ENCODE peak calls at places on chromosomes 6 and 20, in five cellular contexts. One of them, this sample, is unnamed.

GRCh38 chr6:142377112-142377848 is 75.5 kb downstream of the ADGRG6 start:
- DNase-seq in HCT116: peak; percentile 58
- DNase-seq in brain microvascular endothelial cell: no peak
- DNase-seq in foreskin keratinocyte: peak; percentile 84
- DNase-seq in adrenal gland: no peak
- DNase-seq in this sample: peak; percentile 72

GRCh38 chr20:30168025-30168799 is 1089.3 kb upstream of the DEFB115 start:
- DNase-seq in brain microvascular endothelial cell: no peak
- DNase-seq in foreskin keratinocyte: no peak
- DNase-seq in adrenal gland: peak; percentile 16
- DNase-seq in HCT116: no peak
- DNase-seq in this sample: no peak

GRCh38 chr6:167564416-167565250 is 239.7 kb downstream of the TTLL2 start:
- DNase-seq in brain microvascular endothelial cell: no peak
- DNase-seq in HCT116: no peak
- DNase-seq in foreskin keratinocyte: no peak
- DNase-seq in adrenal gland: no peak
- DNase-seq in this sample: no peak

GRCh38 chr6:31559958-31560696 is 12.0 kb upstream of the LTA start:
- DNase-seq in foreskin keratinocyte: no peak
- DNase-seq in HCT116: no peak
- DNase-seq in adrenal gland: peak; percentile 78
- DNase-seq in brain microvascular endothelial cell: peak; percentile 51
- DNase-seq in this sample: peak; percentile 65

GRCh38 chr6:42260972-42261371 is 43.3 kb upstream of the MRPS10 start:
- DNase-seq in adrenal gland: no peak
- DNase-seq in HCT116: no peak
- DNase-seq in foreskin keratinocyte: no peak
- DNase-seq in brain microvascular endothelial cell: no peak
- DNase-seq in this sample: no peak

GRCh38 chr6:90080876-90081464 is 186.7 kb downstream of the GJA10 start:
- DNase-seq in brain microvascular endothelial cell: no peak
- DNase-seq in HCT116: no peak
- DNase-seq in adrenal gland: no peak
- DNase-seq in foreskin keratinocyte: no peak
- DNase-seq in this sample: no peak

GRCh38 chr6:108622601-108623335 is 62.1 kb downstream of the FOXO3 start:
- DNase-seq in adrenal gland: peak; percentile 56
- DNase-seq in brain microvascular endothelial cell: peak; percentile 90
- DNase-seq in foreskin keratinocyte: peak; percentile 37
- DNase-seq in HCT116: no peak
- DNase-seq in this sample: peak; percentile 54

GRCh38 chr6:163554663-163555062 is 140.1 kb downstream of the QKI start:
- DNase-seq in brain microvascular endothelial cell: peak; percentile 56
- DNase-seq in adrenal gland: peak; percentile 73
- DNase-seq in foreskin keratinocyte: no peak
- DNase-seq in HCT116: no peak
- DNase-seq in this sample: peak; percentile 19

GRCh38 chr20:52747736-52748135 is 224.4 kb upstream of the TSHZ2 start:
- DNase-seq in HCT116: no peak
- DNase-seq in foreskin keratinocyte: no peak
- DNase-seq in brain microvascular endothelial cell: no peak
- DNase-seq in adrenal gland: no peak
- DNase-seq in this sample: peak; percentile 35

GRCh38 chr6:73969982-73970960 is 274.3 kb downstream of the CD109 start:
- DNase-seq in brain microvascular endothelial cell: peak; percentile 48
- DNase-seq in HCT116: peak; percentile 74
- DNase-seq in adrenal gland: peak; percentile 12
- DNase-seq in foreskin keratinocyte: no peak
- DNase-seq in this sample: peak; percentile 57

GRCh38 chr6:154458565-154459475 is 51.7 kb downstream of the CNKSR3 start:
- DNase-seq in HCT116: no peak
- DNase-seq in foreskin keratinocyte: no peak
- DNase-seq in adrenal gland: no peak
- DNase-seq in brain microvascular endothelial cell: no peak
- DNase-seq in this sample: no peak

GRCh38 chr20:48208176-48208575 is 422.9 kb upstream of the SULF2 start:
- DNase-seq in adrenal gland: no peak
- DNase-seq in brain microvascular endothelial cell: no peak
- DNase-seq in HCT116: no peak
- DNase-seq in foreskin keratinocyte: no peak
- DNase-seq in this sample: no peak

GRCh38 chr6:169160091-169160854 is 93.4 kb downstream of the THBS2 start:
- DNase-seq in brain microvascular endothelial cell: no peak
- DNase-seq in adrenal gland: no peak
- DNase-seq in HCT116: no peak
- DNase-seq in foreskin keratinocyte: no peak
- DNase-seq in this sample: no peak

GRCh38 chr6:37259191-37259590 is 1.2 kb upstream of the TMEM217 start:
- DNase-seq in brain microvascular endothelial cell: no peak
- DNase-seq in foreskin keratinocyte: no peak
- DNase-seq in HCT116: no peak
- DNase-seq in adrenal gland: no peak
- DNase-seq in this sample: no peak

GRCh38 chr6:138455746-138456392 is 43.4 kb downstream of the NHSL1 start:
- DNase-seq in foreskin keratinocyte: peak; percentile 97
- DNase-seq in adrenal gland: no peak
- DNase-seq in HCT116: peak; percentile 87
- DNase-seq in brain microvascular endothelial cell: peak; percentile 25
- DNase-seq in this sample: peak; percentile 75

GRCh38 chr6:43793875-43794242 is 23.8 kb downstream of the VEGFA start:
- DNase-seq in HCT116: no peak
- DNase-seq in brain microvascular endothelial cell: no peak
- DNase-seq in adrenal gland: no peak
- DNase-seq in foreskin keratinocyte: no peak
- DNase-seq in this sample: no peak

GRCh38 chr20:62980380-62980960 is 26.3 kb downstream of the BHLHE23 start:
- DNase-seq in adrenal gland: no peak
- DNase-seq in foreskin keratinocyte: no peak
- DNase-seq in brain microvascular endothelial cell: no peak
- DNase-seq in HCT116: no peak
- DNase-seq in this sample: no peak

GRCh38 chr20:45318386-45318939 is 10.4 kb upstream of the MATN4 start:
- DNase-seq in brain microvascular endothelial cell: no peak
- DNase-seq in adrenal gland: no peak
- DNase-seq in foreskin keratinocyte: no peak
- DNase-seq in HCT116: no peak
- DNase-seq in this sample: no peak

GRCh38 chr20:58032599-58032998 is 195.9 kb downstream of the ANKRD60 start:
- DNase-seq in HCT116: no peak
- DNase-seq in adrenal gland: no peak
- DNase-seq in brain microvascular endothelial cell: no peak
- DNase-seq in foreskin keratinocyte: no peak
- DNase-seq in this sample: no peak

GRCh38 chr6:9851541-9852380 is 563.1 kb downstream of the TFAP2A start:
- DNase-seq in adrenal gland: no peak
- DNase-seq in HCT116: peak; percentile 27
- DNase-seq in brain microvascular endothelial cell: no peak
- DNase-seq in foreskin keratinocyte: peak; percentile 59
- DNase-seq in this sample: peak; percentile 16

GRCh38 chr6:166825553-166826145 is 130.7 kb downstream of the RNASET2 start:
- DNase-seq in brain microvascular endothelial cell: peak; percentile 51
- DNase-seq in HCT116: no peak
- DNase-seq in foreskin keratinocyte: peak; percentile 12
- DNase-seq in adrenal gland: no peak
- DNase-seq in this sample: peak; percentile 34

GRCh38 chr6:91273729-91274128 is 686.9 kb upstream of the MAP3K7 start:
- DNase-seq in brain microvascular endothelial cell: peak; percentile 7
- DNase-seq in adrenal gland: peak; percentile 23
- DNase-seq in foreskin keratinocyte: no peak
- DNase-seq in HCT116: no peak
- DNase-seq in this sample: no peak

GRCh38 chr6:134599079-134599478 is 281.2 kb upstream of the SGK1 start:
- DNase-seq in HCT116: no peak
- DNase-seq in adrenal gland: no peak
- DNase-seq in foreskin keratinocyte: no peak
- DNase-seq in brain microvascular endothelial cell: no peak
- DNase-seq in this sample: no peak

GRCh38 chr20:2032168-2032567 is 38.3 kb upstream of the PDYN start:
- DNase-seq in foreskin keratinocyte: no peak
- DNase-seq in brain microvascular endothelial cell: no peak
- DNase-seq in HCT116: no peak
- DNase-seq in adrenal gland: no peak
- DNase-seq in this sample: no peak

GRCh38 chr6:41528409-41528963 is 17.7 kb upstream of the FOXP4 start:
- DNase-seq in brain microvascular endothelial cell: no peak
- DNase-seq in foreskin keratinocyte: no peak
- DNase-seq in HCT116: no peak
- DNase-seq in adrenal gland: no peak
- DNase-seq in this sample: no peak

GRCh38 chr6:169205176-169206160 is 48.2 kb downstream of the THBS2 start:
- DNase-seq in HCT116: no peak
- DNase-seq in adrenal gland: peak; percentile 21
- DNase-seq in brain microvascular endothelial cell: no peak
- DNase-seq in foreskin keratinocyte: no peak
- DNase-seq in this sample: no peak

GRCh38 chr20:10578607-10579006 is 95.2 kb downstream of the JAG1 start:
- DNase-seq in foreskin keratinocyte: peak; percentile 85
- DNase-seq in brain microvascular endothelial cell: no peak
- DNase-seq in HCT116: peak; percentile 64
- DNase-seq in adrenal gland: no peak
- DNase-seq in this sample: peak; percentile 65

GRCh38 chr20:32325706-32326506 is 32.2 kb upstream of the ASXL1 start:
- DNase-seq in brain microvascular endothelial cell: peak; percentile 85
- DNase-seq in adrenal gland: no peak
- DNase-seq in foreskin keratinocyte: peak; percentile 52
- DNase-seq in HCT116: peak; percentile 51
- DNase-seq in this sample: peak; percentile 51

GRCh38 chr20:63706852-63707557 is 771 bp downstream of the ARFRP1 start:
- DNase-seq in foreskin keratinocyte: no peak
- DNase-seq in adrenal gland: peak; percentile 66
- DNase-seq in HCT116: no peak
- DNase-seq in brain microvascular endothelial cell: peak; percentile 50
- DNase-seq in this sample: peak; percentile 74

GRCh38 chr20:8152183-8152582 is 20.1 kb downstream of the PLCB1 start:
- DNase-seq in HCT116: no peak
- DNase-seq in brain microvascular endothelial cell: peak; percentile 58
- DNase-seq in adrenal gland: peak; percentile 47
- DNase-seq in foreskin keratinocyte: no peak
- DNase-seq in this sample: no peak

GRCh38 chr6:17361013-17361412 is 32.4 kb upstream of the CAP2 start:
- DNase-seq in foreskin keratinocyte: no peak
- DNase-seq in HCT116: no peak
- DNase-seq in brain microvascular endothelial cell: no peak
- DNase-seq in adrenal gland: no peak
- DNase-seq in this sample: no peak

DNA sequence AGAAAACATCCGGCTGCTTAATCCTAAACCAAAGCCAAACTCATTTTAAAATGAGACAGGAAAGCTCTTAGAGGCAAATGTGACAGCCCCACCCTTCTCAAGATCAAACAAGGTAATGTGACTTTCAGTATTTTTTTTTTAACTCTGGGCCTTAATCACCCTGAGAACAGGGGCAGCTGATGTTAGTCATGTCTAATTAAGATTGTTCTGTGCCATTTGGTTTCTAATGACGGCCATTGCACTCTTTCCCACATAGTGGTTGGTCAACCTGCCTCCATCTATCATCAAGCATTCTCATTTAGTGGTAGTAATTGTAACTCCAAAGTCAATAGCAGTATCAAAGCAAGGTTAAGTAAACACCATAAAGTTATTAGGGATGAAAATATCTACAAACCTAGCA is 191.6 kb upstream of the EXOC2 start:
- DNase-seq in adrenal gland: no peak
- DNase-seq in brain microvascular endothelial cell: no peak
- DNase-seq in foreskin keratinocyte: no peak
- DNase-seq in HCT116: no peak
- DNase-seq in this sample: no peak
- H3K27ac ChIP-seq in adrenal gland: no peak overlapping the region
- H3K27ac ChIP-seq in brain microvascular endothelial cell: no peak overlapping the region
- H3K27ac ChIP-seq in foreskin keratinocyte: no peak overlapping the region
- H3K27ac ChIP-seq in HCT116: no peak overlapping the region
- H3K27ac ChIP-seq in this sample: no peak overlapping the region

GRCh38 chr20:37282558-37282957 is 6.9 kb upstream of the MANBAL start:
- DNase-seq in brain microvascular endothelial cell: peak; percentile 61
- DNase-seq in HCT116: no peak
- DNase-seq in foreskin keratinocyte: no peak
- DNase-seq in adrenal gland: peak; percentile 21
- DNase-seq in this sample: peak; percentile 73
- TF ChIP-seq CTCF in brain microvascular endothelial cell: peak; percentile 70
- TF ChIP-seq CTCF in HCT116: no peak
- TF ChIP-seq CTCF in foreskin keratinocyte: peak; percentile 78
- TF ChIP-seq CTCF in adrenal gland: peak; percentile 3
- TF ChIP-seq CTCF in this sample: no peak

GRCh38 chr6:3352678-3353077 is 93.9 kb downstream of the PSMG4 start:
- DNase-seq in foreskin keratinocyte: no peak
- DNase-seq in brain microvascular endothelial cell: no peak
- DNase-seq in HCT116: no peak
- DNase-seq in adrenal gland: no peak
- DNase-seq in this sample: no peak
- H3K27ac ChIP-seq in foreskin keratinocyte: no peak overlapping the region
- H3K27ac ChIP-seq in brain microvascular endothelial cell: no peak overlapping the region
- H3K27ac ChIP-seq in HCT116: no peak overlapping the region
- H3K27ac ChIP-seq in adrenal gland: no peak overlapping the region
- H3K27ac ChIP-seq in this sample: no peak overlapping the region

GRCh38 chr6:33779305-33779704 is 9.6 kb downstream of the LEMD2 start:
- DNase-seq in HCT116: no peak
- DNase-seq in brain microvascular endothelial cell: no peak
- DNase-seq in adrenal gland: no peak
- DNase-seq in foreskin keratinocyte: no peak
- DNase-seq in this sample: no peak
- TF ChIP-seq CTCF in HCT116: peak; percentile 24
- TF ChIP-seq CTCF in brain microvascular endothelial cell: peak; percentile 37
- TF ChIP-seq CTCF in adrenal gland: no peak
- TF ChIP-seq CTCF in foreskin keratinocyte: peak; percentile 9
- TF ChIP-seq CTCF in this sample: no peak

GRCh38 chr6:119881416-119881815 is 531.9 kb upstream of the MAN1A1 start:
- DNase-seq in brain microvascular endothelial cell: peak; percentile 6
- DNase-seq in HCT116: no peak
- DNase-seq in adrenal gland: peak; percentile 34
- DNase-seq in foreskin keratinocyte: no peak
- DNase-seq in this sample: peak; percentile 7
- H3K27ac ChIP-seq in brain microvascular endothelial cell: no peak overlapping the region
- H3K27ac ChIP-seq in HCT116: no peak overlapping the region
- H3K27ac ChIP-seq in adrenal gland: no peak overlapping the region
- H3K27ac ChIP-seq in foreskin keratinocyte: no peak overlapping the region
- H3K27ac ChIP-seq in this sample: no peak overlapping the region